ENCODE peak calls at places on chromosome X, in six cellular contexts. One of them, this sample, is unnamed.

GRCh38 chrX:50158616-50159015 is 42.2 kb downstream of the AKAP4 start:
- DNase-seq in hepatocyte: peak
- DNase-seq in GM12864: no peak
- DNase-seq in SK-N-SH: no peak
- DNase-seq in DND-41: no peak
- DNase-seq in epithelial cell of esophagus: no peak
- DNase-seq in this sample: no peak

GRCh38 chrX:150848914-150849365 is 49.5 kb downstream of the CD99L2 start:
- DNase-seq in hepatocyte: no peak
- DNase-seq in GM12864: no peak
- DNase-seq in SK-N-SH: no peak
- DNase-seq in DND-41: no peak
- DNase-seq in epithelial cell of esophagus: peak
- DNase-seq in this sample: peak

GRCh38 chrX:155612312-155613224 is at the start of gene TMLHE:
- DNase-seq in hepatocyte: peak
- DNase-seq in GM12864: no peak
- DNase-seq in SK-N-SH: peak
- DNase-seq in DND-41: peak
- DNase-seq in epithelial cell of esophagus: peak
- DNase-seq in this sample: peak

GRCh38 chrX:128781506-128781905 is 729.3 kb upstream of the ACTRT1 start:
- DNase-seq in hepatocyte: peak
- DNase-seq in GM12864: no peak
- DNase-seq in SK-N-SH: peak
- DNase-seq in DND-41: peak
- DNase-seq in epithelial cell of esophagus: peak
- DNase-seq in this sample: peak

GRCh38 chrX:45850775-45851433 is 650.2 kb upstream of the DIPK2B start:
- DNase-seq in hepatocyte: peak
- DNase-seq in GM12864: no peak
- DNase-seq in SK-N-SH: peak
- DNase-seq in DND-41: peak
- DNase-seq in epithelial cell of esophagus: peak
- DNase-seq in this sample: peak

GRCh38 chrX:74465424-74465823 is 44.1 kb downstream of the SLC16A2 start:
- DNase-seq in hepatocyte: no peak
- DNase-seq in GM12864: no peak
- DNase-seq in SK-N-SH: no peak
- DNase-seq in DND-41: no peak
- DNase-seq in epithelial cell of esophagus: no peak
- DNase-seq in this sample: no peak

GRCh38 chrX:148871422-148872152 is 371.2 kb downstream of the AFF2 start:
- DNase-seq in hepatocyte: no peak
- DNase-seq in GM12864: no peak
- DNase-seq in SK-N-SH: no peak
- DNase-seq in DND-41: peak
- DNase-seq in epithelial cell of esophagus: peak
- DNase-seq in this sample: no peak

GRCh38 chrX:33434256-33435092 is 223.1 kb upstream of the DMD start:
- DNase-seq in hepatocyte: peak
- DNase-seq in GM12864: no peak
- DNase-seq in SK-N-SH: peak
- DNase-seq in DND-41: peak
- DNase-seq in epithelial cell of esophagus: peak
- DNase-seq in this sample: peak

GRCh38 chrX:30893206-30893605 is 4.2 kb upstream of the TAB3 start:
- DNase-seq in hepatocyte: no peak
- DNase-seq in GM12864: no peak
- DNase-seq in SK-N-SH: no peak
- DNase-seq in DND-41: no peak
- DNase-seq in epithelial cell of esophagus: peak
- DNase-seq in this sample: no peak

GRCh38 chrX:149453911-149454820 is 50.9 kb downstream of the IDS start:
- DNase-seq in hepatocyte: no peak
- DNase-seq in GM12864: no peak
- DNase-seq in SK-N-SH: no peak
- DNase-seq in DND-41: no peak
- DNase-seq in epithelial cell of esophagus: peak
- DNase-seq in this sample: no peak

GRCh38 chrX:154649864-154650510 is 3.4 kb downstream of the CTAG2 start:
- DNase-seq in hepatocyte: peak
- DNase-seq in GM12864: no peak
- DNase-seq in SK-N-SH: no peak
- DNase-seq in DND-41: no peak
- DNase-seq in epithelial cell of esophagus: no peak
- DNase-seq in this sample: no peak

GRCh38 chrX:32016195-32016594 is 944.4 kb upstream of the FTHL17 start:
- DNase-seq in hepatocyte: no peak
- DNase-seq in GM12864: no peak
- DNase-seq in SK-N-SH: no peak
- DNase-seq in DND-41: no peak
- DNase-seq in epithelial cell of esophagus: no peak
- DNase-seq in this sample: no peak

GRCh38 chrX:27998666-27999065 is 17.4 kb upstream of the DCAF8L1 start:
- DNase-seq in hepatocyte: no peak
- DNase-seq in GM12864: no peak
- DNase-seq in SK-N-SH: no peak
- DNase-seq in DND-41: no peak
- DNase-seq in epithelial cell of esophagus: no peak
- DNase-seq in this sample: no peak

GRCh38 chrX:54484666-54485065 is 11.4 kb downstream of the FGD1 start:
- DNase-seq in hepatocyte: no peak
- DNase-seq in GM12864: no peak
- DNase-seq in SK-N-SH: peak
- DNase-seq in DND-41: no peak
- DNase-seq in epithelial cell of esophagus: no peak
- DNase-seq in this sample: no peak

GRCh38 chrX:119325456-119325855 is 73.7 kb upstream of the SLC25A43 start:
- DNase-seq in hepatocyte: no peak
- DNase-seq in GM12864: no peak
- DNase-seq in SK-N-SH: no peak
- DNase-seq in DND-41: no peak
- DNase-seq in epithelial cell of esophagus: peak
- DNase-seq in this sample: no peak

GRCh38 chrX:31500920-31501319 is 429.1 kb upstream of the FTHL17 start:
- DNase-seq in hepatocyte: no peak
- DNase-seq in GM12864: no peak
- DNase-seq in SK-N-SH: no peak
- DNase-seq in DND-41: no peak
- DNase-seq in epithelial cell of esophagus: peak
- DNase-seq in this sample: no peak

GRCh38 chrX:95318882-95319281 is 1365.8 kb upstream of the DIAPH2 start:
- DNase-seq in hepatocyte: peak
- DNase-seq in GM12864: no peak
- DNase-seq in SK-N-SH: peak
- DNase-seq in DND-41: no peak
- DNase-seq in epithelial cell of esophagus: peak
- DNase-seq in this sample: no peak

GRCh38 chrX:65528705-65529340 is 5.8 kb downstream of the LAS1L start:
- DNase-seq in hepatocyte: peak
- DNase-seq in GM12864: no peak
- DNase-seq in SK-N-SH: peak
- DNase-seq in DND-41: peak
- DNase-seq in epithelial cell of esophagus: peak
- DNase-seq in this sample: peak

GRCh38 chrX:13898084-13898483 is 81.2 kb upstream of the GPM6B start:
- DNase-seq in hepatocyte: no peak
- DNase-seq in GM12864: no peak
- DNase-seq in SK-N-SH: peak
- DNase-seq in DND-41: no peak
- DNase-seq in epithelial cell of esophagus: peak
- DNase-seq in this sample: peak

GRCh38 chrX:47637546-47638195 is 7.9 kb upstream of the CFP start:
- DNase-seq in hepatocyte: no peak
- DNase-seq in GM12864: no peak
- DNase-seq in SK-N-SH: no peak
- DNase-seq in DND-41: no peak
- DNase-seq in epithelial cell of esophagus: peak
- DNase-seq in this sample: peak
- TF ChIP-seq CTCF in hepatocyte: no peak
- TF ChIP-seq CTCF in GM12864: no peak
- TF ChIP-seq CTCF in SK-N-SH: no peak
- TF ChIP-seq CTCF in DND-41: no peak
- TF ChIP-seq CTCF in epithelial cell of esophagus: peak
- TF ChIP-seq CTCF in this sample: no peak

DNA sequence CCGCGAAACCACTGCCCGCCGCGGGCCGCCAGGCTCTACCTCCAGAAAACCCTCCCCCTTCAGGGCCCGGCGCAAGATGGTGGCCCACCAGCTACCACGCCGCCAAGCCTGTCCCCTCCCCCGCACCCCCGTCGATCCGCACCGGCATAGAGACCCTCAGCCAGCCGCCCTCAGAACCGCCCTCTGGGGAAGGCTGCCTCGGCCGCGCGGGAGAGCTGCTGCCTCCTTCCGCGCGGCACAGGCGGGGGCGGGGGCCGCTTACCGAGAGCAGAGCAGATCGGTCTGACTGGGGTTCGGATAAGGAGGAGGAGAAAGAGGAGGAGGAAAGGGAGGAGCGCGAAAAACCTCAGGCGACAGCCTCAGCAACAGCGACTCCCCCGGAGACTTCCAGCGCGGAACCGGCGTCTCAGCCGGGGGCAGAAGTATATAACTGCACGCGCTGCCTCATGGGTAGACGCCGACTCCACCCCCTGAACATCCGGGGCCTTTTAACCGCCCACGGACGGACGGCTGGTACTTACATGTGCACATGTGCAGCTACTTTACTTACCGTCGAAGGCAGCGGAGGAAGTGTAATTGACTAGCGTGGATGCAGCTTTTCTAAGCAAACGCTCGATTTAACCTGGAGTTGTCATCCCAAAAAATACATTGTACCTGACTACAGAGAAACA is at the start of gene ZNF280C:
- DNase-seq in hepatocyte: peak
- DNase-seq in GM12864: peak
- DNase-seq in SK-N-SH: peak
- DNase-seq in DND-41: peak
- DNase-seq in epithelial cell of esophagus: peak
- DNase-seq in this sample: peak
- TF ChIP-seq CTCF in hepatocyte: peak
- TF ChIP-seq CTCF in GM12864: peak
- TF ChIP-seq CTCF in SK-N-SH: peak
- TF ChIP-seq CTCF in DND-41: peak
- TF ChIP-seq CTCF in epithelial cell of esophagus: peak
- TF ChIP-seq CTCF in this sample: no peak

DNA sequence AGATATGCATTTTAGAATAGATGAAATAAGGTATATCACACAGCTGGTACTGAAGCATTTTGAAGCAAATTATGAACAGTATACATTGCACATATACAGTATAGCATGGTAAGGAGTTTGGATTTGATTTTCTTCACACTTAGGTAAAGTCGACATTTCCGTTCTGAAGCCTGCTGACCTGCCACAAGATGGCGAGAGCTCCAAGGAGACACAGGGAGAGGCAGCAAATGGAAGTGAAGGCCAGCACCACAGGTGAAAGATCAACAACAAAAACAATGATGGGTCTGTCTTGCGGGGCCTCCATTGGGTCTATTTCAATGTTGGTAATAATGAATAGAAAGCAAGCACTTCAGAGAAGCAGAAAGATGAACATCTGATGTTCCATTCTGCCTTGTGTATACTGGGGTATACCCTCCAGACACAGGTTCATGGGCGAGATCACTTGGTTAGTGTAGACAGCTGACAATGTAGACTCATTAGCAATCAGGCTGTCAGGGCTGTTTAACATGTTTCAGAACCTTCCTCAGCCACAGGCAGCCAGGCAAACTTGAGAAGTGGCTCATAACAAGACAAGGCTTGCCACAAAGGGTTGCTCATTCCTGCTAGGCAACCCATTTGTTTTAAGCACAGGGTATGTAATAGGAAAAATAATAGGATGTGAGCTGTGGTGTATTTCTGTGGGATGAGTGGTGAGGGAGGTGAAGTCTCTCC is 21.4 kb upstream of the NOX1 start:
- DNase-seq in hepatocyte: peak
- DNase-seq in GM12864: peak
- DNase-seq in SK-N-SH: peak
- DNase-seq in DND-41: peak
- DNase-seq in epithelial cell of esophagus: peak
- DNase-seq in this sample: peak
- TF ChIP-seq CTCF in hepatocyte: peak
- TF ChIP-seq CTCF in GM12864: peak
- TF ChIP-seq CTCF in SK-N-SH: peak
- TF ChIP-seq CTCF in DND-41: peak
- TF ChIP-seq CTCF in epithelial cell of esophagus: peak
- TF ChIP-seq CTCF in this sample: no peak

DNA sequence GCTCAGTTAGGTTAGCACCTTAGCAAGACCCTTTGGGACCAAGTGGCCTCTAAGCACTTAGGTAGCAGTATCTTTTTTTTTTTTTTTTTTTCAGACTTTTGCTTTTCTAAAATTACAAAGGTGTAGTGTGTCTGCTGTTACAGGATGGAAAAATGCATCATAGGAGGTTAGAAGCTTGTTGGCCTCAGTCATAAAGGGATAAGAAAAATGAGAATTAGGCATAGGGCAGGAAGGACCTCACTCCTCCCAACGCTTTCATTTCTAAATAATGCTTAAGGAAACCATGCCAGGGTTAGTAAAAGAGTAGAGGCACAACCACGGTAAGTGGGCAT is 148.4 kb upstream of the PLAC1 start:
- DNase-seq in hepatocyte: no peak
- DNase-seq in GM12864: no peak
- DNase-seq in SK-N-SH: no peak
- DNase-seq in DND-41: no peak
- DNase-seq in epithelial cell of esophagus: no peak
- DNase-seq in this sample: no peak
- TF ChIP-seq CTCF in hepatocyte: no peak
- TF ChIP-seq CTCF in GM12864: no peak
- TF ChIP-seq CTCF in SK-N-SH: no peak
- TF ChIP-seq CTCF in DND-41: no peak
- TF ChIP-seq CTCF in epithelial cell of esophagus: no peak
- TF ChIP-seq CTCF in this sample: no peak

This sample was measured in activated CD8-positive, alpha-beta T cell treated with anti-CD3 and anti-CD28 coated beads for 36 hours.